ENCODE peak calls at places on chromosomes 6 and 20, in seven cellular contexts. One of them, this sample, is unnamed.

GRCh38 chr20:13243826-13244376 is 22.8 kb downstream of the ISM1 start:
- DNase-seq in NCI-H345: no peak
- DNase-seq in activated T-helper 2 cell treated with anti-CD3 and anti-CD28 coated beads, Interferon-gamma antibody, Interleukin-2, Interleukin-4, amounts not matched to agents 10 μg/mL and 5 μg/mL and 100 μg/mL, durations not matched to agents 14 hours and 24 hours and 36 hours: no peak
- DNase-seq in M059J: peak; percentile 21
- DNase-seq in aorta: no peak
- DNase-seq in sigmoid colon: no peak
- DNase-seq in activated CD4-positive, alpha-beta T cell treated with anti-CD3 and anti-CD28 coated beads for 1 hour: no peak
- DNase-seq in this sample: no peak

GRCh38 chr6:158037771-158038170 is 56.1 kb downstream of the SYNJ2 start:
- DNase-seq in NCI-H345: no peak
- DNase-seq in activated CD4-positive, alpha-beta T cell treated with anti-CD3 and anti-CD28 coated beads for 1 hour: no peak
- DNase-seq in sigmoid colon: peak; percentile 59
- DNase-seq in activated T-helper 2 cell treated with anti-CD3 and anti-CD28 coated beads, Interferon-gamma antibody, Interleukin-2, Interleukin-4, amounts not matched to agents 10 μg/mL and 5 μg/mL and 100 μg/mL, durations not matched to agents 14 hours and 24 hours and 36 hours: no peak
- DNase-seq in aorta: peak; percentile 64
- DNase-seq in M059J: peak; percentile 57
- DNase-seq in this sample: no peak

GRCh38 chr20:10625641-10626040 is 48.2 kb downstream of the JAG1 start:
- DNase-seq in activated T-helper 2 cell treated with anti-CD3 and anti-CD28 coated beads, Interferon-gamma antibody, Interleukin-2, Interleukin-4, amounts not matched to agents 10 μg/mL and 5 μg/mL and 100 μg/mL, durations not matched to agents 14 hours and 24 hours and 36 hours: no peak
- DNase-seq in NCI-H345: no peak
- DNase-seq in aorta: no peak
- DNase-seq in M059J: no peak
- DNase-seq in activated CD4-positive, alpha-beta T cell treated with anti-CD3 and anti-CD28 coated beads for 1 hour: no peak
- DNase-seq in sigmoid colon: no peak
- DNase-seq in this sample: no peak

GRCh38 chr6:35181933-35182612 is 31.7 kb upstream of the SCUBE3 start:
- DNase-seq in sigmoid colon: peak; percentile 83
- DNase-seq in M059J: peak; percentile 83
- DNase-seq in activated T-helper 2 cell treated with anti-CD3 and anti-CD28 coated beads, Interferon-gamma antibody, Interleukin-2, Interleukin-4, amounts not matched to agents 10 μg/mL and 5 μg/mL and 100 μg/mL, durations not matched to agents 14 hours and 24 hours and 36 hours: no peak
- DNase-seq in aorta: peak; percentile 88
- DNase-seq in activated CD4-positive, alpha-beta T cell treated with anti-CD3 and anti-CD28 coated beads for 1 hour: no peak
- DNase-seq in NCI-H345: peak; percentile 81
- DNase-seq in this sample: no peak

GRCh38 chr6:34226731-34227586 is 9.7 kb upstream of the HMGA1 start:
- DNase-seq in aorta: no peak
- DNase-seq in activated T-helper 2 cell treated with anti-CD3 and anti-CD28 coated beads, Interferon-gamma antibody, Interleukin-2, Interleukin-4, amounts not matched to agents 10 μg/mL and 5 μg/mL and 100 μg/mL, durations not matched to agents 14 hours and 24 hours and 36 hours: no peak
- DNase-seq in M059J: no peak
- DNase-seq in sigmoid colon: no peak
- DNase-seq in NCI-H345: no peak
- DNase-seq in activated CD4-positive, alpha-beta T cell treated with anti-CD3 and anti-CD28 coated beads for 1 hour: no peak
- DNase-seq in this sample: peak; percentile 43

GRCh38 chr20:47011984-47012383 is 117.3 kb downstream of the EYA2 start:
- DNase-seq in activated T-helper 2 cell treated with anti-CD3 and anti-CD28 coated beads, Interferon-gamma antibody, Interleukin-2, Interleukin-4, amounts not matched to agents 10 μg/mL and 5 μg/mL and 100 μg/mL, durations not matched to agents 14 hours and 24 hours and 36 hours: no peak
- DNase-seq in activated CD4-positive, alpha-beta T cell treated with anti-CD3 and anti-CD28 coated beads for 1 hour: no peak
- DNase-seq in aorta: no peak
- DNase-seq in M059J: no peak
- DNase-seq in sigmoid colon: no peak
- DNase-seq in NCI-H345: no peak
- DNase-seq in this sample: no peak

GRCh38 chr6:55319961-55320690 is 7.1 kb upstream of the GFRAL start:
- DNase-seq in aorta: no peak
- DNase-seq in M059J: no peak
- DNase-seq in NCI-H345: no peak
- DNase-seq in sigmoid colon: no peak
- DNase-seq in activated CD4-positive, alpha-beta T cell treated with anti-CD3 and anti-CD28 coated beads for 1 hour: no peak
- DNase-seq in activated T-helper 2 cell treated with anti-CD3 and anti-CD28 coated beads, Interferon-gamma antibody, Interleukin-2, Interleukin-4, amounts not matched to agents 10 μg/mL and 5 μg/mL and 100 μg/mL, durations not matched to agents 14 hours and 24 hours and 36 hours: no peak
- DNase-seq in this sample: no peak

GRCh38 chr20:20368414-20369352 is 779 bp downstream of the INSM1 start:
- DNase-seq in aorta: no peak
- DNase-seq in activated T-helper 2 cell treated with anti-CD3 and anti-CD28 coated beads, Interferon-gamma antibody, Interleukin-2, Interleukin-4, amounts not matched to agents 10 μg/mL and 5 μg/mL and 100 μg/mL, durations not matched to agents 14 hours and 24 hours and 36 hours: no peak
- DNase-seq in M059J: peak; percentile 44
- DNase-seq in NCI-H345: peak; percentile 61
- DNase-seq in sigmoid colon: no peak
- DNase-seq in activated CD4-positive, alpha-beta T cell treated with anti-CD3 and anti-CD28 coated beads for 1 hour: no peak
- DNase-seq in this sample: no peak

GRCh38 chr6:4402477-4402976 is 267.2 kb upstream of the ECI2 start:
- DNase-seq in NCI-H345: no peak
- DNase-seq in aorta: no peak
- DNase-seq in activated T-helper 2 cell treated with anti-CD3 and anti-CD28 coated beads, Interferon-gamma antibody, Interleukin-2, Interleukin-4, amounts not matched to agents 10 μg/mL and 5 μg/mL and 100 μg/mL, durations not matched to agents 14 hours and 24 hours and 36 hours: no peak
- DNase-seq in activated CD4-positive, alpha-beta T cell treated with anti-CD3 and anti-CD28 coated beads for 1 hour: no peak
- DNase-seq in M059J: peak; percentile 96
- DNase-seq in sigmoid colon: no peak
- DNase-seq in this sample: no peak

GRCh38 chr20:63092660-63093215 is 86.0 kb upstream of the BHLHE23 start:
- DNase-seq in aorta: peak; percentile 29
- DNase-seq in M059J: no peak
- DNase-seq in sigmoid colon: peak; percentile 33
- DNase-seq in activated CD4-positive, alpha-beta T cell treated with anti-CD3 and anti-CD28 coated beads for 1 hour: no peak
- DNase-seq in activated T-helper 2 cell treated with anti-CD3 and anti-CD28 coated beads, Interferon-gamma antibody, Interleukin-2, Interleukin-4, amounts not matched to agents 10 μg/mL and 5 μg/mL and 100 μg/mL, durations not matched to agents 14 hours and 24 hours and 36 hours: no peak
- DNase-seq in NCI-H345: no peak
- DNase-seq in this sample: no peak

GRCh38 chr6:139655783-139656705 is 281.6 kb upstream of the CITED2 start:
- DNase-seq in activated T-helper 2 cell treated with anti-CD3 and anti-CD28 coated beads, Interferon-gamma antibody, Interleukin-2, Interleukin-4, amounts not matched to agents 10 μg/mL and 5 μg/mL and 100 μg/mL, durations not matched to agents 14 hours and 24 hours and 36 hours: no peak
- DNase-seq in M059J: no peak
- DNase-seq in aorta: no peak
- DNase-seq in activated CD4-positive, alpha-beta T cell treated with anti-CD3 and anti-CD28 coated beads for 1 hour: no peak
- DNase-seq in NCI-H345: peak; percentile 62
- DNase-seq in sigmoid colon: no peak
- DNase-seq in this sample: no peak

GRCh38 chr6:14396392-14396791 is 278.8 kb downstream of the CD83 start:
- DNase-seq in activated CD4-positive, alpha-beta T cell treated with anti-CD3 and anti-CD28 coated beads for 1 hour: no peak
- DNase-seq in activated T-helper 2 cell treated with anti-CD3 and anti-CD28 coated beads, Interferon-gamma antibody, Interleukin-2, Interleukin-4, amounts not matched to agents 10 μg/mL and 5 μg/mL and 100 μg/mL, durations not matched to agents 14 hours and 24 hours and 36 hours: no peak
- DNase-seq in NCI-H345: no peak
- DNase-seq in M059J: no peak
- DNase-seq in aorta: no peak
- DNase-seq in sigmoid colon: no peak
- DNase-seq in this sample: peak; percentile 4

GRCh38 chr20:45993197-45993951 is 15.3 kb upstream of the MMP9 start:
- DNase-seq in M059J: peak; percentile 97
- DNase-seq in aorta: peak; percentile 16
- DNase-seq in activated T-helper 2 cell treated with anti-CD3 and anti-CD28 coated beads, Interferon-gamma antibody, Interleukin-2, Interleukin-4, amounts not matched to agents 10 μg/mL and 5 μg/mL and 100 μg/mL, durations not matched to agents 14 hours and 24 hours and 36 hours: no peak
- DNase-seq in sigmoid colon: peak; percentile 45
- DNase-seq in activated CD4-positive, alpha-beta T cell treated with anti-CD3 and anti-CD28 coated beads for 1 hour: no peak
- DNase-seq in NCI-H345: no peak
- DNase-seq in this sample: peak; percentile 90

GRCh38 chr20:50133474-50134217 is 19.9 kb downstream of the PEDS1 start:
- DNase-seq in sigmoid colon: no peak
- DNase-seq in NCI-H345: no peak
- DNase-seq in M059J: no peak
- DNase-seq in aorta: no peak
- DNase-seq in activated T-helper 2 cell treated with anti-CD3 and anti-CD28 coated beads, Interferon-gamma antibody, Interleukin-2, Interleukin-4, amounts not matched to agents 10 μg/mL and 5 μg/mL and 100 μg/mL, durations not matched to agents 14 hours and 24 hours and 36 hours: no peak
- DNase-seq in activated CD4-positive, alpha-beta T cell treated with anti-CD3 and anti-CD28 coated beads for 1 hour: no peak
- DNase-seq in this sample: no peak

GRCh38 chr6:158068893-158069799 is 87.5 kb downstream of the SYNJ2 start:
- DNase-seq in sigmoid colon: peak; percentile 61
- DNase-seq in aorta: peak; percentile 82
- DNase-seq in activated CD4-positive, alpha-beta T cell treated with anti-CD3 and anti-CD28 coated beads for 1 hour: no peak
- DNase-seq in M059J: peak; percentile 98
- DNase-seq in activated T-helper 2 cell treated with anti-CD3 and anti-CD28 coated beads, Interferon-gamma antibody, Interleukin-2, Interleukin-4, amounts not matched to agents 10 μg/mL and 5 μg/mL and 100 μg/mL, durations not matched to agents 14 hours and 24 hours and 36 hours: no peak
- DNase-seq in NCI-H345: peak; percentile 43
- DNase-seq in this sample: no peak

GRCh38 chr6:42007286-42007685 is 43.0 kb upstream of the TAF8 start:
- DNase-seq in NCI-H345: no peak
- DNase-seq in activated T-helper 2 cell treated with anti-CD3 and anti-CD28 coated beads, Interferon-gamma antibody, Interleukin-2, Interleukin-4, amounts not matched to agents 10 μg/mL and 5 μg/mL and 100 μg/mL, durations not matched to agents 14 hours and 24 hours and 36 hours: no peak
- DNase-seq in activated CD4-positive, alpha-beta T cell treated with anti-CD3 and anti-CD28 coated beads for 1 hour: no peak
- DNase-seq in aorta: no peak
- DNase-seq in M059J: no peak
- DNase-seq in sigmoid colon: no peak
- DNase-seq in this sample: no peak

GRCh38 chr6:51951924-51952323 is 135.5 kb downstream of the PKHD1 start:
- DNase-seq in NCI-H345: no peak
- DNase-seq in activated T-helper 2 cell treated with anti-CD3 and anti-CD28 coated beads, Interferon-gamma antibody, Interleukin-2, Interleukin-4, amounts not matched to agents 10 μg/mL and 5 μg/mL and 100 μg/mL, durations not matched to agents 14 hours and 24 hours and 36 hours: no peak
- DNase-seq in sigmoid colon: no peak
- DNase-seq in aorta: no peak
- DNase-seq in M059J: no peak
- DNase-seq in activated CD4-positive, alpha-beta T cell treated with anti-CD3 and anti-CD28 coated beads for 1 hour: no peak
- DNase-seq in this sample: no peak

GRCh38 chr20:6007529-6008103 is 46.2 kb downstream of the LRRN4 start:
- DNase-seq in aorta: no peak
- DNase-seq in M059J: no peak
- DNase-seq in activated CD4-positive, alpha-beta T cell treated with anti-CD3 and anti-CD28 coated beads for 1 hour: no peak
- DNase-seq in NCI-H345: no peak
- DNase-seq in activated T-helper 2 cell treated with anti-CD3 and anti-CD28 coated beads, Interferon-gamma antibody, Interleukin-2, Interleukin-4, amounts not matched to agents 10 μg/mL and 5 μg/mL and 100 μg/mL, durations not matched to agents 14 hours and 24 hours and 36 hours: no peak
- DNase-seq in sigmoid colon: no peak
- DNase-seq in this sample: no peak

GRCh38 chr6:322205-322930 is 30.1 kb downstream of the DUSP22 start:
- DNase-seq in activated T-helper 2 cell treated with anti-CD3 and anti-CD28 coated beads, Interferon-gamma antibody, Interleukin-2, Interleukin-4, amounts not matched to agents 10 μg/mL and 5 μg/mL and 100 μg/mL, durations not matched to agents 14 hours and 24 hours and 36 hours: no peak
- DNase-seq in NCI-H345: no peak
- DNase-seq in sigmoid colon: peak; percentile 32
- DNase-seq in activated CD4-positive, alpha-beta T cell treated with anti-CD3 and anti-CD28 coated beads for 1 hour: no peak
- DNase-seq in M059J: no peak
- DNase-seq in aorta: peak; percentile 33
- DNase-seq in this sample: no peak

GRCh38 chr20:49482173-49482572 is 295 bp downstream of the KCNB1 start:
- DNase-seq in NCI-H345: no peak
- DNase-seq in M059J: no peak
- DNase-seq in aorta: no peak
- DNase-seq in activated T-helper 2 cell treated with anti-CD3 and anti-CD28 coated beads, Interferon-gamma antibody, Interleukin-2, Interleukin-4, amounts not matched to agents 10 μg/mL and 5 μg/mL and 100 μg/mL, durations not matched to agents 14 hours and 24 hours and 36 hours: no peak
- DNase-seq in sigmoid colon: no peak
- DNase-seq in activated CD4-positive, alpha-beta T cell treated with anti-CD3 and anti-CD28 coated beads for 1 hour: no peak
- DNase-seq in this sample: no peak

GRCh38 chr6:108437821-108438220 is 122.9 kb upstream of the FOXO3 start:
- DNase-seq in aorta: no peak
- DNase-seq in sigmoid colon: no peak
- DNase-seq in activated CD4-positive, alpha-beta T cell treated with anti-CD3 and anti-CD28 coated beads for 1 hour: no peak
- DNase-seq in M059J: peak; percentile 19
- DNase-seq in NCI-H345: no peak
- DNase-seq in activated T-helper 2 cell treated with anti-CD3 and anti-CD28 coated beads, Interferon-gamma antibody, Interleukin-2, Interleukin-4, amounts not matched to agents 10 μg/mL and 5 μg/mL and 100 μg/mL, durations not matched to agents 14 hours and 24 hours and 36 hours: no peak
- DNase-seq in this sample: no peak

GRCh38 chr20:11429168-11429567 is 488.5 kb upstream of the BTBD3 start:
- DNase-seq in aorta: no peak
- DNase-seq in NCI-H345: no peak
- DNase-seq in activated CD4-positive, alpha-beta T cell treated with anti-CD3 and anti-CD28 coated beads for 1 hour: no peak
- DNase-seq in activated T-helper 2 cell treated with anti-CD3 and anti-CD28 coated beads, Interferon-gamma antibody, Interleukin-2, Interleukin-4, amounts not matched to agents 10 μg/mL and 5 μg/mL and 100 μg/mL, durations not matched to agents 14 hours and 24 hours and 36 hours: no peak
- DNase-seq in sigmoid colon: no peak
- DNase-seq in M059J: peak; percentile 89
- DNase-seq in this sample: no peak

GRCh38 chr20:62381202-62381797 is 5.6 kb upstream of the RPS21 start:
- DNase-seq in M059J: peak; percentile 89
- DNase-seq in sigmoid colon: no peak
- DNase-seq in activated CD4-positive, alpha-beta T cell treated with anti-CD3 and anti-CD28 coated beads for 1 hour: no peak
- DNase-seq in NCI-H345: no peak
- DNase-seq in aorta: no peak
- DNase-seq in activated T-helper 2 cell treated with anti-CD3 and anti-CD28 coated beads, Interferon-gamma antibody, Interleukin-2, Interleukin-4, amounts not matched to agents 10 μg/mL and 5 μg/mL and 100 μg/mL, durations not matched to agents 14 hours and 24 hours and 36 hours: no peak
- DNase-seq in this sample: no peak

This sample was measured in MV-4-11.